ENCODE peak calls at places on chromosomes 3 and 15, in five cellular contexts. One of them, this sample, is unnamed.

GRCh38 chr3:75140904-75141615 is 523.1 kb upstream of the FRG2C start:
- DNase-seq in thyroid gland: no peak
- DNase-seq in OCI-LY7: no peak
- DNase-seq in mammary epithelial cell: peak; percentile 35
- DNase-seq in aorta: no peak
- DNase-seq in this sample: no peak

GRCh38 chr15:62719316-62719715 is 323.2 kb upstream of the TPM1 start:
- DNase-seq in thyroid gland: no peak
- DNase-seq in OCI-LY7: no peak
- DNase-seq in mammary epithelial cell: peak; percentile 12
- DNase-seq in aorta: no peak
- DNase-seq in this sample: no peak

GRCh38 chr3:13012228-13012691 is 61.0 kb downstream of the IQSEC1 start:
- DNase-seq in thyroid gland: peak; percentile 45
- DNase-seq in OCI-LY7: peak; percentile 77
- DNase-seq in mammary epithelial cell: no peak
- DNase-seq in aorta: peak; percentile 95
- DNase-seq in this sample: no peak

GRCh38 chr15:58146734-58147133 is 8.6 kb downstream of the AQP9 start:
- DNase-seq in thyroid gland: peak; percentile 42
- DNase-seq in OCI-LY7: no peak
- DNase-seq in mammary epithelial cell: peak; percentile 20
- DNase-seq in aorta: peak; percentile 49
- DNase-seq in this sample: no peak

GRCh38 chr15:89117790-89118189 is 29.5 kb downstream of the ABHD2 start:
- DNase-seq in thyroid gland: no peak
- DNase-seq in OCI-LY7: no peak
- DNase-seq in mammary epithelial cell: no peak
- DNase-seq in aorta: no peak
- DNase-seq in this sample: no peak

GRCh38 chr3:46695962-46696922 is 2.8 kb upstream of the ALS2CL start:
- DNase-seq in thyroid gland: no peak
- DNase-seq in OCI-LY7: no peak
- DNase-seq in mammary epithelial cell: peak; percentile 52
- DNase-seq in aorta: peak; percentile 87
- DNase-seq in this sample: no peak

GRCh38 chr3:104032283-104032682 is 1334.4 kb upstream of the ALCAM start:
- DNase-seq in thyroid gland: no peak
- DNase-seq in OCI-LY7: no peak
- DNase-seq in mammary epithelial cell: no peak
- DNase-seq in aorta: no peak
- DNase-seq in this sample: no peak

GRCh38 chr3:182325213-182325941 is 467.9 kb upstream of the ATP11B start:
- DNase-seq in thyroid gland: no peak
- DNase-seq in OCI-LY7: peak; percentile 92
- DNase-seq in mammary epithelial cell: peak; percentile 17
- DNase-seq in aorta: no peak
- DNase-seq in this sample: peak; percentile 15

GRCh38 chr3:182036382-182036781 is 324.7 kb downstream of the SOX2 start:
- DNase-seq in thyroid gland: no peak
- DNase-seq in OCI-LY7: no peak
- DNase-seq in mammary epithelial cell: no peak
- DNase-seq in aorta: no peak
- DNase-seq in this sample: no peak

GRCh38 chr15:39494462-39494861 is 86.4 kb upstream of the THBS1 start:
- DNase-seq in thyroid gland: no peak
- DNase-seq in OCI-LY7: no peak
- DNase-seq in mammary epithelial cell: no peak
- DNase-seq in aorta: no peak
- DNase-seq in this sample: no peak

GRCh38 chr15:90015749-90016148 is 14.6 kb downstream of the ZNF710 start:
- DNase-seq in thyroid gland: no peak
- DNase-seq in OCI-LY7: no peak
- DNase-seq in mammary epithelial cell: peak; percentile 19
- DNase-seq in aorta: no peak
- DNase-seq in this sample: no peak

GRCh38 chr3:38738630-38739395 is 77.2 kb downstream of the SCN10A start:
- DNase-seq in thyroid gland: no peak
- DNase-seq in OCI-LY7: peak; percentile 39
- DNase-seq in mammary epithelial cell: peak; percentile 32
- DNase-seq in aorta: no peak
- DNase-seq in this sample: peak; percentile 2

GRCh38 chr3:13414040-13414729 is 5.9 kb downstream of the NUP210 start:
- DNase-seq in thyroid gland: no peak
- DNase-seq in OCI-LY7: peak; percentile 90
- DNase-seq in mammary epithelial cell: no peak
- DNase-seq in aorta: peak; percentile 75
- DNase-seq in this sample: no peak

GRCh38 chr3:23320586-23321570 is 117.8 kb downstream of the UBE2E2 start:
- DNase-seq in thyroid gland: no peak
- DNase-seq in OCI-LY7: no peak
- DNase-seq in mammary epithelial cell: no peak
- DNase-seq in aorta: no peak
- DNase-seq in this sample: no peak

GRCh38 chr15:85011210-85011571 is 29.5 kb downstream of the PDE8A start:
- DNase-seq in thyroid gland: no peak
- DNase-seq in OCI-LY7: no peak
- DNase-seq in mammary epithelial cell: no peak
- DNase-seq in aorta: no peak
- DNase-seq in this sample: no peak

GRCh38 chr15:20340931-20341661 is 200.5 kb downstream of the GOLGA6L6 start:
- DNase-seq in thyroid gland: peak; percentile 20
- DNase-seq in OCI-LY7: no peak
- DNase-seq in mammary epithelial cell: peak; percentile 57
- DNase-seq in aorta: peak; percentile 88
- DNase-seq in this sample: no peak

GRCh38 chr3:59773970-59774369 is 724.1 kb upstream of the CFAP20DC start:
- DNase-seq in thyroid gland: no peak
- DNase-seq in OCI-LY7: no peak
- DNase-seq in mammary epithelial cell: no peak
- DNase-seq in aorta: no peak
- DNase-seq in this sample: no peak

GRCh38 chr3:28743843-28744242 is 395.2 kb upstream of the AZI2 start:
- DNase-seq in thyroid gland: no peak
- DNase-seq in OCI-LY7: no peak
- DNase-seq in mammary epithelial cell: no peak
- DNase-seq in aorta: no peak
- DNase-seq in this sample: peak; percentile 1

GRCh38 chr15:77069521-77070121 is 1.3 kb downstream of the TSPAN3 start:
- DNase-seq in thyroid gland: peak; percentile 75
- DNase-seq in OCI-LY7: no peak
- DNase-seq in mammary epithelial cell: peak; percentile 19
- DNase-seq in aorta: no peak
- DNase-seq in this sample: no peak

GRCh38 chr3:48194446-48195071 is 6.3 kb upstream of the CDC25A start:
- DNase-seq in thyroid gland: peak; percentile 78
- DNase-seq in OCI-LY7: peak; percentile 70
- DNase-seq in mammary epithelial cell: peak; percentile 63
- DNase-seq in aorta: no peak
- DNase-seq in this sample: peak; percentile 36

GRCh38 chr15:84781505-84781904 is 33.1 kb downstream of the ZNF592 start:
- DNase-seq in thyroid gland: no peak
- DNase-seq in OCI-LY7: no peak
- DNase-seq in mammary epithelial cell: no peak
- DNase-seq in aorta: no peak
- DNase-seq in this sample: no peak

GRCh38 chr3:30231277-30232141 is 374.9 kb upstream of the TGFBR2 start:
- DNase-seq in thyroid gland: no peak
- DNase-seq in OCI-LY7: no peak
- DNase-seq in mammary epithelial cell: no peak
- DNase-seq in aorta: no peak
- DNase-seq in this sample: no peak

GRCh38 chr15:58332676-58333400 is 99.0 kb upstream of the LIPC start:
- DNase-seq in thyroid gland: no peak
- DNase-seq in OCI-LY7: no peak
- DNase-seq in mammary epithelial cell: peak; percentile 3
- DNase-seq in aorta: no peak
- DNase-seq in this sample: no peak

GRCh38 chr3:148162132-148162531 is 535.6 kb upstream of the AGTR1 start:
- DNase-seq in thyroid gland: no peak
- DNase-seq in OCI-LY7: no peak
- DNase-seq in mammary epithelial cell: no peak
- DNase-seq in aorta: no peak
- DNase-seq in this sample: no peak

GRCh38 chr3:45773714-45774449 is 22.5 kb downstream of the SLC6A20 start:
- DNase-seq in thyroid gland: no peak
- DNase-seq in OCI-LY7: no peak
- DNase-seq in mammary epithelial cell: no peak
- DNase-seq in aorta: no peak
- DNase-seq in this sample: no peak

GRCh38 chr3:106379251-106379750 is 510.5 kb upstream of the CBLB start:
- DNase-seq in thyroid gland: peak; percentile 44
- DNase-seq in OCI-LY7: no peak
- DNase-seq in mammary epithelial cell: no peak
- DNase-seq in aorta: no peak
- DNase-seq in this sample: peak; percentile 15

GRCh38 chr3:99781761-99782160 is 35.9 kb upstream of the CMSS1 start:
- DNase-seq in thyroid gland: no peak
- DNase-seq in OCI-LY7: no peak
- DNase-seq in mammary epithelial cell: peak; percentile 25
- DNase-seq in aorta: no peak
- DNase-seq in this sample: no peak

GRCh38 chr3:136862611-136862951 is 573 bp downstream of the NCK1 start:
- DNase-seq in thyroid gland: peak; percentile 84
- DNase-seq in OCI-LY7: peak; percentile 68
- DNase-seq in mammary epithelial cell: peak; percentile 77
- DNase-seq in aorta: peak; percentile 65
- DNase-seq in this sample: peak; percentile 71

GRCh38 chr3:52226229-52226817 is 878 bp upstream of the TLR9 start:
- DNase-seq in thyroid gland: no peak
- DNase-seq in OCI-LY7: peak; percentile 63
- DNase-seq in mammary epithelial cell: no peak
- DNase-seq in aorta: peak; percentile 35
- DNase-seq in this sample: no peak

GRCh38 chr3:103794656-103795055 is 1359.8 kb downstream of the ZPLD1 start:
- DNase-seq in thyroid gland: no peak
- DNase-seq in OCI-LY7: peak; percentile 0
- DNase-seq in mammary epithelial cell: no peak
- DNase-seq in aorta: no peak
- DNase-seq in this sample: no peak

GRCh38 chr3:142853270-142854163 is 35.4 kb downstream of the PCOLCE2 start:
- DNase-seq in thyroid gland: no peak
- DNase-seq in OCI-LY7: no peak
- DNase-seq in mammary epithelial cell: peak; percentile 87
- DNase-seq in aorta: peak; percentile 57
- DNase-seq in this sample: peak; percentile 77

GRCh38 chr3:78690806-78691205 is 1077.0 kb downstream of the ROBO1 start:
- DNase-seq in thyroid gland: no peak
- DNase-seq in OCI-LY7: no peak
- DNase-seq in mammary epithelial cell: no peak
- DNase-seq in aorta: no peak
- DNase-seq in this sample: no peak

GRCh38 chr3:192772495-192772894 is 45.2 kb upstream of the FGF12 start:
- DNase-seq in thyroid gland: no peak
- DNase-seq in OCI-LY7: no peak
- DNase-seq in mammary epithelial cell: peak; percentile 27
- DNase-seq in aorta: no peak
- DNase-seq in this sample: no peak

GRCh38 chr3:33722626-33723370 is 4.7 kb upstream of the CLASP2 start:
- DNase-seq in thyroid gland: no peak
- DNase-seq in OCI-LY7: no peak
- DNase-seq in mammary epithelial cell: no peak
- DNase-seq in aorta: no peak
- DNase-seq in this sample: peak; percentile 19

GRCh38 chr3:13648060-13648743 is 99.3 kb downstream of the FBLN2 start:
- DNase-seq in thyroid gland: peak; percentile 79
- DNase-seq in OCI-LY7: peak; percentile 73
- DNase-seq in mammary epithelial cell: peak; percentile 70
- DNase-seq in aorta: peak; percentile 85
- DNase-seq in this sample: peak; percentile 47

GRCh38 chr3:137767146-137768020 is 3.3 kb downstream of the SOX14 start:
- DNase-seq in thyroid gland: no peak
- DNase-seq in OCI-LY7: no peak
- DNase-seq in mammary epithelial cell: no peak
- DNase-seq in aorta: no peak
- DNase-seq in this sample: no peak

GRCh38 chr3:117562000-117562399 is 852.4 kb downstream of the TUSC7 start:
- DNase-seq in thyroid gland: no peak
- DNase-seq in OCI-LY7: no peak
- DNase-seq in mammary epithelial cell: no peak
- DNase-seq in aorta: no peak
- DNase-seq in this sample: no peak

GRCh38 chr3:106206165-106206564 is 337.4 kb upstream of the CBLB start:
- DNase-seq in thyroid gland: no peak
- DNase-seq in OCI-LY7: peak; percentile 54
- DNase-seq in mammary epithelial cell: no peak
- DNase-seq in aorta: no peak
- DNase-seq in this sample: no peak

GRCh38 chr3:10672422-10672821 is 143.6 kb upstream of the SLC6A11 start:
- DNase-seq in thyroid gland: no peak
- DNase-seq in OCI-LY7: no peak
- DNase-seq in mammary epithelial cell: no peak
- DNase-seq in aorta: no peak
- DNase-seq in this sample: no peak

GRCh38 chr3:194132465-194133358 is 3.2 kb upstream of the HES1 start:
- DNase-seq in thyroid gland: no peak
- DNase-seq in OCI-LY7: no peak
- DNase-seq in mammary epithelial cell: peak; percentile 94
- DNase-seq in aorta: no peak
- DNase-seq in this sample: peak; percentile 92
- H3K4me1 ChIP-seq in thyroid gland: peaks cover 25% of the 10 kb centered on the region
- H3K4me1 ChIP-seq in OCI-LY7: peaks cover 48% of the 10 kb centered on the region
- H3K4me1 ChIP-seq in mammary epithelial cell: peaks cover 43% of the 10 kb centered on the region
- H3K4me1 ChIP-seq in aorta: peaks cover 5% of the 10 kb centered on the region
- H3K4me1 ChIP-seq in this sample: peaks cover 19% of the 10 kb centered on the region

DNA sequence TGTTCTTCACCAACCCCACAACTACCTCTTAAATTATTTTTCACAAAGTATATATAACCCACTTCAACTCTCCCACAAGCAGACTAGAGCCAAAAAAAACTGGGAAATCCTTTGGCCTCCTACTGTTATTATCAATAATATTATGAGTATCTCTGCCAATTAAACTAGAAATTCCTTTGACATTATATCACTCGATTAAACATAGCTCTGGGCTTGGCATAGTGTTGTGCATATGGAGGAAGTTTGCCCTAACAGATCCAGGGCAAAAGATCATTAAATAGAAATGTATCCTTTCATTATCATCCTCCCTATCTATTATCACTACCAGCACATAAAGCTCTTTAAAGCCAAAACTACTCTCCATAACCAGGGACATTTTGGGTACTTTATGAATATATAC is 74.9 kb downstream of the OSBPL10 start:
- DNase-seq in thyroid gland: no peak
- DNase-seq in OCI-LY7: no peak
- DNase-seq in mammary epithelial cell: no peak
- DNase-seq in aorta: no peak
- DNase-seq in this sample: no peak
- H3K4me1 ChIP-seq in thyroid gland: peaks cover 22% of the 10 kb centered on the region
- H3K4me1 ChIP-seq in OCI-LY7: peaks cover 95% of the 10 kb centered on the region
- H3K4me1 ChIP-seq in mammary epithelial cell: peaks cover 42% of the 10 kb centered on the region
- H3K4me1 ChIP-seq in aorta: peaks cover 4% of the 10 kb centered on the region
- H3K4me1 ChIP-seq in this sample: peaks cover 39% of the 10 kb centered on the region

GRCh38 chr3:138942861-138943623 is 3.9 kb downstream of the FOXL2 start:
- DNase-seq in thyroid gland: no peak
- DNase-seq in OCI-LY7: no peak
- DNase-seq in mammary epithelial cell: no peak
- DNase-seq in aorta: no peak
- DNase-seq in this sample: no peak
- H3K4me1 ChIP-seq in thyroid gland: peaks cover 49% of the 10 kb centered on the region
- H3K4me1 ChIP-seq in OCI-LY7: no peaks in the 10 kb centered on the region
- H3K4me1 ChIP-seq in mammary epithelial cell: peaks cover 31% of the 10 kb centered on the region
- H3K4me1 ChIP-seq in aorta: no peaks in the 10 kb centered on the region
- H3K4me1 ChIP-seq in this sample: no peaks in the 10 kb centered on the region

GRCh38 chr15:65081758-65082157 is 5.2 kb downstream of the KBTBD13 start:
- DNase-seq in thyroid gland: no peak
- DNase-seq in OCI-LY7: no peak
- DNase-seq in mammary epithelial cell: peak; percentile 46
- DNase-seq in aorta: no peak
- DNase-seq in this sample: no peak
- H3K4me1 ChIP-seq in thyroid gland: peaks cover 71% of the 10 kb centered on the region
- H3K4me1 ChIP-seq in OCI-LY7: no peaks in the 10 kb centered on the region
- H3K4me1 ChIP-seq in mammary epithelial cell: peaks cover 39% of the 10 kb centered on the region
- H3K4me1 ChIP-seq in aorta: no peaks in the 10 kb centered on the region
- H3K4me1 ChIP-seq in this sample: no peaks in the 10 kb centered on the region